ENCODE peak calls at places on chromosomes 7 and 10, in five cellular contexts. B is A549, Q is GM12878, W is SK-N-SH, V is K562. H is an unnamed sample.
A peak's percentile ranks its signal among the peaks of the same experiment; 100 is the strongest.

GRCh38 chr7:28986723-28987122 is 28.6 kb upstream of the TRIL start:
- DNase-seq in Q (no peak), V (no peak), B (no peak), W (no peak), H (no peak)

GRCh38 chr10:76285012-76285411 is 853.6 kb downstream of the LRMDA start:
- DNase-seq in Q (no peak), W (no peak), B (no peak), V (no peak), H (peak; percentile 6)

GRCh38 chr7:70068531-70068930 is 470.3 kb downstream of the AUTS2 start:
- DNase-seq in B (no peak), V (no peak), Q (no peak), W (no peak), H (no peak)

GRCh38 chr7:27663989-27664331 is 1.3 kb upstream of the HIBADH start:
- DNase-seq in Q (no peak), V (peak; percentile 12), B (no peak), W (no peak), H (no peak)

GRCh38 chr7:70660819-70661191 is 471.1 kb upstream of the GALNT17 start:
- DNase-seq in B (no peak), V (no peak), Q (no peak), W (no peak), H (no peak)

GRCh38 chr7:29496355-29497020 is 67.1 kb upstream of the PRR15 start:
- DNase-seq in V (no peak), W (peak; percentile 57), Q (no peak), B (no peak), H (peak; percentile 51)

GRCh38 chr7:68417002-68417401 is 1181.3 kb upstream of the AUTS2 start:
- DNase-seq in Q (no peak), B (no peak), W (no peak), V (no peak), H (no peak)

GRCh38 chr10:14296081-14296709 is 34.5 kb downstream of the FRMD4A start:
- DNase-seq in B (no peak), V (no peak), Q (no peak), W (peak; percentile 12), H (no peak)

GRCh38 chr10:117367718-117368117 is 7.5 kb downstream of the PDZD8 start:
- DNase-seq in B (no peak), Q (no peak), W (no peak), V (no peak), H (no peak)

GRCh38 chr10:92290076-92290836 is 622 bp downstream of the CPEB3 start:
- DNase-seq in W (no peak), Q (no peak), B (peak; percentile 38), V (peak; percentile 25), H (peak; percentile 23)

GRCh38 chr10:93074137-93074596 is 474 bp downstream of the CYP26A1 start:
- DNase-seq in B (peak; percentile 61), V (no peak), Q (no peak), W (peak; percentile 71), H (no peak)

GRCh38 chr10:22363305-22363704 is 18.0 kb downstream of the SPAG6 start:
- DNase-seq in B (no peak), Q (no peak), W (no peak), V (no peak), H (no peak)

GRCh38 chr7:103947026-103947655 is 42.3 kb downstream of the RELN start:
- DNase-seq in B (no peak), Q (no peak), W (peak; percentile 29), V (no peak), H (no peak)

GRCh38 chr10:84478155-84478554 is 149.8 kb downstream of the CCSER2 start:
- DNase-seq in Q (no peak), V (no peak), W (no peak), B (no peak), H (no peak)

GRCh38 chr7:84247591-84247990 is 53.0 kb upstream of the SEMA3A start:
- DNase-seq in Q (no peak), W (no peak), B (no peak), V (no peak), H (no peak)

GRCh38 chr7:102125127-102125561 is 161.5 kb upstream of the SH2B2 start:
- DNase-seq in Q (peak; percentile 51), W (no peak), V (no peak), B (peak; percentile 83), H (no peak)

GRCh38 chr7:27245798-27246691 is 3.4 kb downstream of the EVX1 start:
- DNase-seq in Q (no peak), B (no peak), W (peak; percentile 64), V (no peak), H (no peak)

GRCh38 chr10:131220601-131221171 is 90.8 kb downstream of the TCERG1L start:
- DNase-seq in W (no peak), V (no peak), B (no peak), Q (no peak), H (no peak)

GRCh38 chr7:37510043-37510634 is 61.5 kb upstream of the ELMO1 start:
- DNase-seq in V (peak; percentile 29), Q (no peak), W (peak; percentile 40), B (peak; percentile 18), H (peak; percentile 4)

GRCh38 chr7:101586078-101586941 is 42.8 kb downstream of the MYL10 start:
- DNase-seq in W (no peak), B (no peak), Q (no peak), V (peak; percentile 42), H (no peak)

GRCh38 chr7:87797798-87798403 is 78.3 kb downstream of the SLC25A40 start:
- DNase-seq in V (peak; percentile 32), Q (peak; percentile 45), W (peak; percentile 47), B (peak; percentile 7), H (peak; percentile 48)

GRCh38 chr7:105098863-105099515 is 85.0 kb downstream of the KMT2E start:
- DNase-seq in W (no peak), B (no peak), V (no peak), Q (no peak), H (no peak)

GRCh38 chr7:70116244-70116643 is 518.0 kb downstream of the AUTS2 start:
- DNase-seq in V (no peak), W (no peak), Q (no peak), B (no peak), H (no peak)

GRCh38 chr7:118080947-118081346 is 103.0 kb upstream of the LSM8 start:
- DNase-seq in B (peak; percentile 39), V (peak; percentile 75), W (no peak), Q (peak; percentile 52), H (no peak)

GRCh38 chr10:46079831-46080585 is 33.9 kb upstream of the MSMB start:
- DNase-seq in Q (no peak), V (no peak), W (no peak), B (no peak), H (no peak)

GRCh38 chr10:98295907-98296306 is 27.9 kb upstream of the LOXL4 start:
- DNase-seq in B (no peak), Q (no peak), W (peak; percentile 35), V (no peak), H (no peak)

GRCh38 chr10:98300526-98300925 is 32.5 kb upstream of the LOXL4 start:
- DNase-seq in V (no peak), W (no peak), Q (no peak), B (no peak), H (no peak)

GRCh38 chr10:98296514-98296913 is 28.5 kb upstream of the LOXL4 start:
- DNase-seq in B (no peak), Q (no peak), W (no peak), V (no peak), H (no peak)

GRCh38 chr10:98301664-98302319 is 33.8 kb upstream of the LOXL4 start:
- DNase-seq in B (no peak), W (no peak), V (no peak), Q (no peak), H (peak; percentile 43)

GRCh38 chr10:98299341-98299740 is 31.3 kb upstream of the LOXL4 start:
- DNase-seq in B (no peak), W (no peak), Q (no peak), V (no peak), H (no peak)
- TF ChIP-seq REST in B (peak; percentile 76), W (peak; percentile 92), Q (peak; percentile 76), V (peak; percentile 91), H (peak; percentile 55)

GRCh38 chr7:4711634-4712033 is 29.5 kb downstream of the FOXK1 start:
- DNase-seq in Q (no peak), B (no peak), W (no peak), V (no peak), H (no peak)

GRCh38 chr7:4714161-4714700 is 32.1 kb downstream of the FOXK1 start:
- DNase-seq in V (no peak), B (no peak), Q (no peak), W (no peak), H (no peak)

GRCh38 chr7:4711093-4711492 is 29.0 kb downstream of the FOXK1 start:
- DNase-seq in W (peak; percentile 27), Q (no peak), V (no peak), B (no peak), H (no peak)

GRCh38 chr7:4713183-4713784 is 31.2 kb downstream of the FOXK1 start:
- DNase-seq in V (peak; percentile 46), W (no peak), B (no peak), Q (no peak), H (no peak)

DNA sequence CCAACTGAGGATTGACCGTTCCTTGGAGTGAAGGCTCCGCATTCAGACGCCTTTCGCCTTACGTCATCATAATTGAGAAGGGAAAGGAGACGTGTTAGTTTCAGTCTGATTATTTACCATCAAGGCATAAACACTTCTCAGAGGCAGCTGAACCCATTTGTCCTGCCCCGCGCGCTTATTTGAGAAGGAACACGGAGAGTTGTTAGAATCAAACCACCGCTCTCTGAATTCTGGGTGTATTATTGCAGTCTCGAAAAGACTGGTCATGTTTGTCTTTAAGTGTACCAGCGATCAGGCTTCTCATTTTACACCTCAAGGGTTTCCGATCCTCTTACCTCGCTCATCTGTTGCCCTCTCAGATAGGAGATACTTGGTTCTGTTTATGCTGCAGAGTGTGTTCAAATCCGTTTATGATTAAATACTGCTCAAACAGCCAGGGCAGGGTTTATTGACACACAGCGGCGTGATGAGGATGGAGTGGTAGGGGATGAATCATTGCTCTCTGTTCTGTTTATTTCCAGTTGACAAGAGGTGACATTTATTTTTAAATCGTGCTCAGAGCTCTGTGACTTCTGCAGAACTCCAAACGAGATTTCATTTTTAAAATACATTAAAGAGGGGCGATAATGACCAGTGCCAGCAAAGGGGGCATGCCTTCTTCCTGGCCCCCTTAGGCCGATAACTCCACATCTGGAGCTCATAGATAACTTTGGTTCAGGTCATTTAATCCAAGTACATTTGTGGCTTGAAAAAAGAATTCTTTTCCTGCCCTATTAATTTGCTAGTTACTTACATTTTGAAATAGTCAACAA is 30.5 kb downstream of the FOXK1 start:
- DNase-seq in B (peak; percentile 88), W (peak; percentile 32), Q (no peak), V (peak; percentile 56), H (peak; percentile 76)
- H3K4me3 ChIP-seq in B (peak overlapping the region; percentile 7), W (no peak overlapping the region), Q (peak overlapping the region; percentile 69), V (no peak overlapping the region), H (peak overlapping the region; percentile 18)

GRCh38 chr7:80870806-80871205 is 48.0 kb downstream of the SEMA3C start:
- DNase-seq in W (no peak), B (no peak), Q (no peak), V (no peak), H (no peak)
- TF ChIP-seq RFX5 in W (no peak), B (no peak), Q (no peak), V (no peak), H (no peak)

DNA sequence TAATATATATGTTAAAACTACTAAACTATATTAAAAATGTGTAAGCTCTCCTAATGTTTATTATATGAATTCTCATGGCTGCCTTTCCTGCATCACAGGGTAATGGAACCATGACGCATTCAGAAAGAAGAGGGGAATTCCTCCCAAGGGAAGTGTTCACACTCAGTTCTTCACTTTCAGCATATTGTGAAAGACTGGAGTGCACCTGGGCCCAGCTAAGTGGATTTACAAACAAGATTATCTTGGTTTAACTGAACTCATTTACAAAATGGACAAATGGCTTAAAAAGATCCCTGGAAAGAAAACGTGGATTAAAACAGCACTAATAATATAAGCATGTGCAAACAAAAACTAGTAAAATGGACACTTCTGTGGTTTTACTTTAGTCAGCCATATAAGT is 149.8 kb downstream of the DOCK4 start:
- DNase-seq in V (no peak), B (peak; percentile 48), Q (peak; percentile 27), W (no peak), H (no peak)
- TF ChIP-seq REST in V (no peak), B (no peak), Q (no peak), W (no peak), H (no peak)